ENCODE peak calls at places on chromosome 5, in six cellular contexts. D is stomach; W is CD4-positive, alpha-beta T cell; J is heart right ventricle; E is astrocyte of the spinal cord; Q is colonic mucosa. N is an unnamed sample.

GRCh38 chr5:108382784-108383358 is 973 bp upstream of the FBXL17 start:
- DNase-seq in E (no peak), Q (no peak), D (no peak), J (no peak), W (no peak), N (no peak)

GRCh38 chr5:138692370-138692769 is 60.9 kb upstream of the CTNNA1 start:
- DNase-seq in J (no peak), D (no peak), W (no peak), Q (no peak), E (no peak), N (no peak)

GRCh38 chr5:22896155-22896554 is 43.0 kb upstream of the CDH12 start:
- DNase-seq in J (no peak), W (no peak), Q (no peak), D (no peak), E (no peak), N (no peak)

GRCh38 chr5:154312571-154312970 is 122.0 kb downstream of the GALNT10 start:
- DNase-seq in W (no peak), D (no peak), J (no peak), Q (no peak), E (peak; percentile 44), N (no peak)

GRCh38 chr5:154729613-154730012 is 25.6 kb upstream of the LARP1 start:
- DNase-seq in D (peak; percentile 28), E (no peak), Q (peak; percentile 52), J (no peak), W (no peak), N (no peak)

GRCh38 chr5:153794327-153794726 is 244.4 kb downstream of the FAM114A2 start:
- DNase-seq in Q (no peak), J (no peak), D (no peak), E (no peak), W (no peak), N (no peak)

GRCh38 chr5:132485641-132486317 is 4.8 kb downstream of the IRF1 start:
- DNase-seq in E (no peak), W (no peak), Q (peak; percentile 16), D (peak; percentile 38), J (no peak), N (no peak)

GRCh38 chr5:4374866-4375265 is 765.3 kb upstream of the ADAMTS16 start:
- DNase-seq in J (no peak), W (no peak), E (no peak), D (no peak), Q (no peak), N (no peak)

GRCh38 chr5:143749581-143750204 is 62.3 kb upstream of the HMHB1 start:
- DNase-seq in D (no peak), E (no peak), Q (no peak), W (no peak), J (no peak), N (no peak)

GRCh38 chr5:1509346-1510085 is 14.2 kb downstream of the LPCAT1 start:
- DNase-seq in J (no peak), D (peak; percentile 22), E (no peak), W (no peak), Q (no peak), N (no peak)

GRCh38 chr5:136073714-136074113 is 44.9 kb downstream of the TGFBI start:
- DNase-seq in E (no peak), W (no peak), D (no peak), Q (no peak), J (no peak), N (no peak)

GRCh38 chr5:5239191-5239590 is 99.1 kb downstream of the ADAMTS16 start:
- DNase-seq in E (no peak), W (no peak), Q (no peak), J (no peak), D (no peak), N (no peak)

GRCh38 chr5:9166202-9167147 is 379.4 kb downstream of the SEMA5A start:
- DNase-seq in Q (no peak), J (no peak), W (no peak), E (no peak), D (no peak), N (no peak)

GRCh38 chr5:90793183-90793582 is 234.6 kb downstream of the ADGRV1 start:
- DNase-seq in Q (no peak), E (no peak), D (no peak), W (no peak), J (no peak), N (no peak)

DNA sequence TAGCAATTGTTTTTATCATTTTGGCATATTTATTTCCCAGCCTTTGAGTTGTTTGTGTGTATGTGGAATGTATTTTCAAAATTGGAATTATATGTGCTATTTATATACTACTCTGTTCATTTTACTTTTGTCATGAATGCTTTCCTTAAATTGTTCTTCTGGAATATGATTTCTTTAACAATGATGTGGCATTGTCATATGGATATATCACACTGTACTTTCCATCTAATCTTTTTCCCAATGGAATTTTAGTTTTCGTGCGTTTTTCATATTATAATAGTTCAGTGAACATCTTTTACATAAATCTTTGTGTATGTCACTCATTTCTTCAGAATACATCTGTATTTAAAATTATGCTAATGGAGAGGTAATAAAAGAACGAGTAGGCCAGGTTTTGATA is 980.1 kb upstream of the WWC1 start:
- DNase-seq in D (no peak), E (no peak), W (no peak), J (no peak), Q (no peak), N (no peak)
- TF ChIP-seq CTCF in D (no peak), E (no peak), W (no peak), J (no peak), Q (no peak), N (no peak)

DNA sequence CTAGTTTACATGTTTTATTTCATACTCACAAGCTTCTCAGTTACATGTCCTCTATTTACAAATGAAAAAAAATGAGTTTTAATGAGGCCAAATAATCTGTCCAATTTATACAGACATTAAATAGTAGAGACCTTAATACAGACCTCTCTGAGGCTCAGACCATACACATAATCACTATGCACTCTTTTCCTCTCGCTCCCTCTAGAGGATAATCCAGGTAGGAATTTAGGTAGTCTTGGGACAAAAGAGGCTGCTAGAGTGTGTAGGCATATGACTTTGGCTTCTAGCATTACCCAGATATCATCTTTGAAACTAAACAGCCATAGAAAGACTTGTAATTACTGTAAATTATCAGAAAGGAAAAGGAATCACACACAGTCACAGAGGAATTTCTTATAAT is 444.7 kb downstream of the HINT1 start:
- DNase-seq in E (peak; percentile 71), D (no peak), W (no peak), Q (no peak), J (no peak), N (peak; percentile 17)
- TF ChIP-seq CTCF in E (peak; percentile 76), D (no peak), W (no peak), Q (peak; percentile 25), J (no peak), N (peak; percentile 51)

GRCh38 chr5:147483961-147484707 is 25.7 kb downstream of the DPYSL3 start:
- DNase-seq in D (no peak), W (no peak), E (peak; percentile 98), Q (peak; percentile 60), J (peak; percentile 74), N (no peak)
- TF ChIP-seq CTCF in D (no peak), W (no peak), E (no peak), Q (no peak), J (no peak), N (no peak)

DNA sequence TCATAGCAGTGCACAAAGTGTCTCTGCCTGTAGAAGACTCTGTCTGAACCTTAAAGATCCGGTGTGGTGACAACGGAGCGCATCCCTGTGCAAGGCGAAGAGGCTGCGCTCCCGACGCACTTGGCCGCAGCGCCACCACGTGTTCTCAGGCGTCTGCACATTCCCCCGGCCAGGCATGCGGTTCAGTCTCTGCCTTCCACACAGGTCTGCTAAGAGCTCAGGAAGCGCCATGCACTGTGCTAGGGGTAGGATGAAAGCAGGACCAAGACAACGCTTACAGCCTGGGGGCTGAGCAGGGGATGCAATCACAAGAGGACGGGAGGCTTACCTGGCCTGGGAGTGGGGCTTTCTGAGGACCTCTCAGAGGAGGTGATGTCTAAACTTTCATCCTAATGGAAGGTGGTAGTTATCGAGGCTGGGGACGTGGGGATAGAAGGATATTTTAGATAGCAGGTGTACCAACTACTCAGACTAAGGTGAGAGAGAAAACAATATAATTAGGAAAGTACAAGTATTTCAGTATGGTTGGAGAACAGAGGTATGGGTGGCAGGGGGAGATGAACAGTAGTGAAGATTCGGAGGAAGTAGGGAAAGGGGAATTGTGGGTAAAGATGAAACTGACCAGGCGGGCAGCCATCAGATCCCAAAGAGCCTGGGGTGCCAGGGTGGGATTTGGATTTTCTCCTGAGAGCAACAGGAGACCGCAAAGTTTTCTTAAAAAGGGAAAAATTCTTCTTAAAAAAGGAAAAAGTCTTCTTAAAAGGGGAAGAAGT is 13.3 kb downstream of the CAPSL start:
- DNase-seq in E (peak; percentile 68), J (peak; percentile 8), D (peak; percentile 51), Q (peak; percentile 55), W (peak; percentile 86), N (peak; percentile 25)
- TF ChIP-seq CTCF in E (peak; percentile 84), J (no peak), D (no peak), Q (peak; percentile 46), W (peak; percentile 87), N (peak; percentile 37)

GRCh38 chr5:173970878-173971650 is 17.9 kb upstream of the C5orf47 start:
- DNase-seq in W (no peak), Q (no peak), J (no peak), E (no peak), D (no peak), N (no peak)
- TF ChIP-seq CTCF in W (no peak), Q (no peak), J (no peak), E (no peak), D (no peak), N (no peak)

GRCh38 chr5:115875447-115875846 is 33.7 kb downstream of the AP3S1 start:
- DNase-seq in J (no peak), E (no peak), Q (no peak), D (no peak), W (no peak), N (no peak)
- TF ChIP-seq CTCF in J (no peak), E (no peak), Q (no peak), D (no peak), W (no peak), N (no peak)

GRCh38 chr5:64206653-64207052 is 41.0 kb downstream of the RNF180 start:
- DNase-seq in E (peak; percentile 2), Q (no peak), D (no peak), W (no peak), J (no peak), N (no peak)
- TF ChIP-seq CTCF in E (peak; percentile 10), Q (no peak), D (no peak), W (no peak), J (no peak), N (no peak)

N was measured in D721Med.